ENCODE peak calls at places on chromosomes 16 and 17, in four cellular contexts. X is stomach, S is MM.1S, K is fibroblast of villous mesenchyme. P is an unnamed sample.

GRCh38 chr16:9139965-9140364 is 48.5 kb downstream of the HAPSTR1 start:
- DNase-seq in X (no peak), S (no peak), K (peak), P (no peak)

GRCh38 chr16:70161350-70161749 is 12.2 kb upstream of the CLEC18C start:
- DNase-seq in X (no peak), S (no peak), K (no peak), P (no peak)

GRCh38 chr16:3725291-3725690 is 8.0 kb upstream of the TRAP1 start:
- DNase-seq in X (no peak), S (no peak), K (no peak), P (no peak)

GRCh38 chr16:57373117-57373947 is 1.0 kb downstream of the CX3CL1 start:
- DNase-seq in X (no peak), S (no peak), K (no peak), P (no peak)

GRCh38 chr17:15466131-15466530 is 1.3 kb downstream of the CDRT4 start:
- DNase-seq in X (no peak), S (no peak), K (no peak), P (no peak)

GRCh38 chr16:4649744-4650442 is 25.3 kb downstream of the MGRN1 start:
- DNase-seq in X (no peak), S (no peak), K (no peak), P (no peak)

GRCh38 chr17:44115585-44116415 is 7.6 kb downstream of the HDAC5 start:
- DNase-seq in X (no peak), S (peak), K (peak), P (no peak)

GRCh38 chr16:7408700-7409340 is 76.2 kb downstream of the RBFOX1 start:
- DNase-seq in X (no peak), S (no peak), K (no peak), P (no peak)

GRCh38 chr16:68247400-68247799 is 2.2 kb downstream of the PLA2G15 start:
- DNase-seq in X (no peak), S (no peak), K (no peak), P (no peak)

GRCh38 chr17:67557052-67557845 is 160.5 kb upstream of the NOL11 start:
- DNase-seq in X (no peak), S (no peak), K (no peak), P (no peak)

GRCh38 chr16:87582221-87582965 is 19.9 kb upstream of the JPH3 start:
- DNase-seq in X (no peak), S (no peak), K (peak), P (no peak)

GRCh38 chr17:74432484-74433391 is 850 bp downstream of the GPRC5C start:
- DNase-seq in X (no peak), S (no peak), K (no peak), P (no peak)

GRCh38 chr16:85858984-85859817 is 39.8 kb upstream of the IRF8 start:
- DNase-seq in X (no peak), S (no peak), K (no peak), P (no peak)

GRCh38 chr17:72887917-72888316 is 204.6 kb downstream of the SLC39A11 start:
- DNase-seq in X (no peak), S (no peak), K (peak), P (no peak)

GRCh38 chr17:47653442-47653841 is 3.7 kb downstream of the KPNB1 start:
- DNase-seq in X (no peak), S (no peak), K (no peak), P (no peak)

GRCh38 chr17:37848690-37849616 is 75.3 kb upstream of the TBC1D3K start:
- DNase-seq in X (no peak), S (peak), K (peak), P (peak)

GRCh38 chr17:78769200-78769773 is 12.8 kb downstream of the CYTH1 start:
- DNase-seq in X (no peak), S (no peak), K (no peak), P (no peak)

GRCh38 chr17:72338304-72338703 is 217.5 kb downstream of the SOX9 start:
- DNase-seq in X (no peak), S (no peak), K (peak), P (no peak)

GRCh38 chr16:3148256-3149192 is 13.7 kb downstream of the ZNF213 start:
- DNase-seq in X (no peak), S (no peak), K (no peak), P (no peak)

GRCh38 chr17:50181601-50182345 is 16.0 kb downstream of the SGCA start:
- DNase-seq in X (no peak), S (no peak), K (peak), P (peak)

GRCh38 chr16:3690991-3691720 is 26.2 kb downstream of the TRAP1 start:
- DNase-seq in X (no peak), S (no peak), K (peak), P (no peak)

GRCh38 chr17:77475012-77475976 is 334.5 kb downstream of the SEC14L1 start:
- DNase-seq in X (no peak), S (peak), K (peak), P (no peak)

GRCh38 chr16:68344252-68344651 is 33.4 kb downstream of the PRMT7 start:
- DNase-seq in X (no peak), S (no peak), K (no peak), P (no peak)

GRCh38 chr17:561118-561517 is 153.5 kb downstream of the VPS53 start:
- DNase-seq in X (no peak), S (no peak), K (peak), P (peak)

GRCh38 chr17:37422971-37423625 is 16.4 kb downstream of the TADA2A start:
- DNase-seq in X (no peak), S (no peak), K (no peak), P (no peak)

GRCh38 chr16:52592216-52592592 is 45.3 kb upstream of the TOX3 start:
- DNase-seq in X (no peak), S (no peak), K (no peak), P (no peak)

GRCh38 chr16:65681406-65681805 is 559.5 kb upstream of the CDH11 start:
- DNase-seq in X (no peak), S (no peak), K (no peak), P (no peak)

GRCh38 chr16:5604770-5605169 is 507.2 kb upstream of the EEF2KMT start:
- DNase-seq in X (no peak), S (peak), K (no peak), P (no peak)

GRCh38 chr17:76268015-76268749 is 3.0 kb downstream of the UBALD2 start:
- DNase-seq in X (peak), S (no peak), K (peak), P (peak)

GRCh38 chr17:59513934-59514841 is 51.2 kb upstream of the DHX40 start:
- DNase-seq in X (peak), S (no peak), K (peak), P (peak)

GRCh38 chr17:29565643-29566472 is 979 bp downstream of the ABHD15 start:
- DNase-seq in X (peak), S (peak), K (no peak), P (peak)

GRCh38 chr17:19003966-19004600 is 481 bp downstream of the FAM83G start:
- DNase-seq in X (peak), S (peak), K (peak), P (peak)

GRCh38 chr17:78107457-78107856 is 21.1 kb downstream of the TMC6 start:
- DNase-seq in X (no peak), S (no peak), K (peak), P (peak)

GRCh38 chr17:7354262-7354781 is 634 bp upstream of the TMEM95 start:
- DNase-seq in X (no peak), S (no peak), K (peak), P (peak)

GRCh38 chr16:52861614-52862022 is 191.1 kb downstream of the CHD9NB start:
- DNase-seq in X (no peak), S (no peak), K (no peak), P (peak)

DNA sequence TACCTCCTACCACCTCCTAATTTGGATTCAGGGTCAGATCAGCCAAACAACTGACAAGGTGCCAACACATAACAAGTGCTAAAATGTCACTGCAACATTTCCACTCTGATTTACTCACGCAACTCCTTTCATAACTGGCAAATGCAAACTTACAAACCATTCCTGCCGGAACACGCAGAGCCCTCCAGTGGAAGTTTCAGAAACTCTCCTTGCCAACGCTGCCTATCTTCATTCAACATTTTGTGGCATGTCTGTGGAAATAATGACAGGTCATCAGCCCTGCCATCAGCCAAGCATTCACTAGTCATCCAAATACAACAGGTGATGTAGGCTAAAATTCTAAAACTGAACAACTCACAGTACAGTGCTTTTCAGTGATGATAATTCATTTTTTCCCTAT is 37.7 kb upstream of the OR3A1 start:
- DNase-seq in X (no peak), S (no peak), K (no peak), P (peak)
- TF ChIP-seq CTCF in X (no peak), S (no peak), K (no peak), P (peak)

DNA sequence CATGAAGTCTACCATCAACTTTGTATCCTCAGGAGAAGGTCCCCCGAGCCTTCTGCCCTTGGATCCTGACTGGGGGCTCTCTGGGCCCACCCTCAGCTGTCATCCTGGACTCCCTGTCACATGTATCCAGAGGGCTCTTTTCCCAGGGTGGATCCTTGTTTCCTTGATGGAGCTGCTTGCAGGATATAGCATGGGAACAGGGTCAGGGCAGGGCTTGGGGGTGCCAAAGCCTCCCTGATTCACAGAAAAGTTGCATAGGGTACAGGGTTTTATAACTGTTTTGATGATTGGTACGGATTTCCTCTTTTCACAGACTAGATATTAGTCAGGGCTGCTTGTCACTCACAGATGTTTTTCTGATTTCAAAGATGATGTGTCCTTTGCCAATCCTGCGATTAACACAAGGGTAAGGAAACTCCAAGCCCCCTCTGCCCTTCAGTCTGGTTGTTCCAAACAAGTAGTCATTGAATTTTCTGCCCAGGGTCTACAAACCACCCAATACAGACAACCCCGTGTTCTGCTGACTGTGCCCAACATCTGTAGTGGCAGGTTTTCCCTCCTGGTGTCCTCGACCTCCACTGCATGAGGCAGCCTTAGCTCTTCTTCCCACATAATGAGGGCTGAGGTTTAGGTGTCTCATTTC is 20.6 kb upstream of the SLC35G3 start:
- DNase-seq in X (no peak), S (no peak), K (no peak), P (no peak)
- H3K4me3 ChIP-seq in X (no peak), S (no peak), K (no peak), P (no peak)

DNA sequence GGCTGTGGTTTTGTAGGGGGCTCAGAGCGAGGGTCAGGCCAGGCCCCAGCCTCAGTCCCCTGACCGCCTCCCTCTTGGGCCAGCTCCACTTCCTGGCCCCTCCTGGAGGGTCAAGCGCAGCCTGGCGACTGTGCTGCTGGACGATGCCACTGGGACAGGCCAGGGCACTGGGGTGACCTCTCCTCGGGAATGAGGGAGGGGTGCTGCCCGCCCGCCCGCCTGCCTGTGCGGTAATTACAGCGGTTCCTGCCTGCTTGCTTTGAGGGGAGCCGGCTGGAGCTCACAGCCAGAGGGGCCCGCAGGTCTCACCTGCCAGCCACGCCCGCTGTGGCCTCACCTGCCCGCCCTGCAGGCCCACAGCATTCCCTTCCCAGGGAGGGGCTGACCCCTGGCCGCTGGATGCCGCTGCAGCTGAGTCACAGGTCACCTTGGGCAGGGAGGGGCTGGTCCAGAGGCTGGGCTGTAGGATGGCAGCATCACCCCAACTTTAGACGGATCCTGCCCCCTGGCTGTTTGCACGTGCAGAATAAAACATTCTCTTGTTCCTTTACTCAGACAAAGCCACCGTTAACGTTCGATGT is 76.7 kb upstream of the CBX4 start:
- DNase-seq in X (peak), S (no peak), K (peak), P (peak)
- TF ChIP-seq CTCF in X (no peak), S (peak), K (peak), P (peak)

DNA sequence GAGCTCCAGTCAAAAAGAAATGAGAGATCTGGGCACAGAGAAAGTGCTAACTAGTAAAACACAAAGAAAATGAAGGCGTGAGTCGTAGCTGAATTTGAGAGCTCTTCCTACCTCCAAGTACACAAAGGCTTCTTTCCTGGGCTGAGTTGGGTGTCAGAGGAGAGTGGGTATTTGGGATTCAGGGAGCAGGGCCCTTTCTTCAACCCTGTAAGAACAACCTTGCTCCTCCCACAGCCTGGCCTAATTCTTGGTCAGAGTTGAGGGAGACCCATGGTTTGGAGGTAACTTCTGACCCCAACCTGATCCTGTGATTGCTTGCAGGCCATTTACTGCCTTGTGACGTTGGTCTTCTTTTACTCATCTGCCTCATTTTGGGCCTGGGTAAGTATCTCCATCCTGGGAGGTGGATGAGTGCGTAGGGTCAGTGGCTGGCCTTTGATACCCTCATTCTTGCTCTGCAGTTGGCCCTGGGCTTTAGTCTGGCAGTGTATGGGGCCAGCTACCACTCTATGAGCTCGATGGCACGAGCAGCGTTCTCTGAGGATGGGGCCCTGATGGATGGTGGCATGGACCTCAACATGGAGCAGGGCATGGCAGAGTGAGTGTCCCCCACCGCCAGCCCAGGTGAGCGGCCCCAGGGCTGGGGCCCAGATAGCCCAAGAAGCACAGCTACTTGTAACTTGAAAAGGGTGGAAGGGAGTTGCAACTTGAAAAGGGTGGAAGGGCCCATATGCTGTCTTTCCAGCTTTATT is 1.3 kb downstream of the TMEM208 start:
- DNase-seq in X (no peak), S (no peak), K (no peak), P (no peak)
- H3K4me3 ChIP-seq in X (peak), S (peak), K (peak), P (peak)

P was measured in bronchial epithelial cell.